ENCODE peak calls at places on chromosomes 2 and 18, in nine cellular contexts. N, V, D, G, Q, W, K, R and B are unnamed samples.

GRCh38 chr2:202317080-202317859 is 51.7 kb downstream of the NOP58 start:
- DNase-seq in D (peak), Q (peak), N (peak), K (no peak), V (no peak), G (peak), W (no peak), R (no peak), B (no peak)

GRCh38 chr2:96212336-96212735 is 3.7 kb upstream of the STARD7 start:
- DNase-seq in K (no peak), G (no peak), D (no peak), W (no peak), N (no peak), V (no peak), R (no peak), Q (no peak), B (no peak)

GRCh38 chr2:167943877-167944276 is 303.5 kb downstream of the STK39 start:
- DNase-seq in N (no peak), G (no peak), D (no peak), W (no peak), R (no peak), Q (no peak), K (no peak), V (no peak), B (no peak)

GRCh38 chr2:108029912-108030311 is 43.6 kb downstream of the SLC5A7 start:
- DNase-seq in W (no peak), Q (no peak), D (no peak), K (no peak), R (no peak), V (no peak), G (no peak), N (no peak), B (no peak)

GRCh38 chr2:120884406-120885290 is 149.0 kb downstream of the GLI2 start:
- DNase-seq in R (no peak), N (no peak), V (no peak), Q (peak), W (no peak), G (no peak), K (no peak), D (no peak), B (no peak)

GRCh38 chr2:66439291-66440010 is 4.5 kb downstream of the MEIS1 start:
- DNase-seq in D (peak), G (peak), K (no peak), V (no peak), W (no peak), N (no peak), Q (peak), R (no peak), B (no peak)

GRCh38 chr18:35938562-35938961 is 33.9 kb upstream of the RMP24 start:
- DNase-seq in N (no peak), W (no peak), G (peak), R (no peak), V (no peak), K (no peak), D (no peak), Q (no peak), B (no peak)

GRCh38 chr18:35861367-35862114 is 110.9 kb upstream of the RMP24 start:
- DNase-seq in G (no peak), R (no peak), V (no peak), K (peak), W (peak), N (no peak), D (peak), Q (no peak), B (no peak)

GRCh38 chr2:26626606-26627005 is 14.6 kb downstream of the CIB4 start:
- DNase-seq in G (no peak), V (no peak), D (no peak), R (no peak), Q (peak), N (no peak), W (no peak), K (no peak), B (no peak)

GRCh38 chr2:67267238-67267637 is 129.9 kb upstream of the ETAA1 start:
- DNase-seq in G (no peak), K (no peak), V (no peak), N (no peak), Q (no peak), R (no peak), W (no peak), D (no peak), B (no peak)

GRCh38 chr2:188506843-188507242 is 215.2 kb downstream of the GULP1 start:
- DNase-seq in G (no peak), R (no peak), W (no peak), N (no peak), Q (no peak), K (peak), V (no peak), D (no peak), B (no peak)

GRCh38 chr2:74530239-74531161 is 767 bp downstream of the HTRA2 start:
- DNase-seq in N (peak), D (peak), R (peak), Q (no peak), W (no peak), V (peak), G (peak), K (peak), B (peak)

GRCh38 chr2:48423376-48423775 is 106.6 kb upstream of the STON1 start:
- DNase-seq in Q (no peak), V (no peak), W (no peak), K (no peak), N (no peak), D (no peak), G (peak), R (no peak), B (no peak)

GRCh38 chr2:121248766-121249343 is 36.1 kb downstream of the TFCP2L1 start:
- DNase-seq in R (no peak), W (no peak), D (no peak), V (no peak), N (no peak), K (no peak), Q (no peak), G (no peak), B (no peak)

GRCh38 chr2:207475546-207475945 is 54.2 kb upstream of the CREB1 start:
- DNase-seq in K (no peak), N (no peak), Q (no peak), V (no peak), G (peak), D (no peak), W (no peak), R (no peak), B (no peak)

GRCh38 chr2:31124904-31125303 is 13.3 kb downstream of the GALNT14 start:
- DNase-seq in Q (no peak), D (no peak), W (peak), G (no peak), V (no peak), N (no peak), K (no peak), R (no peak), B (no peak)

GRCh38 chr2:138633049-138633448 is 131.5 kb downstream of the SPOPL start:
- DNase-seq in V (no peak), K (no peak), W (no peak), R (no peak), D (no peak), G (no peak), Q (no peak), N (no peak), B (no peak)

GRCh38 chr2:27316655-27317412 is 6.1 kb downstream of the MPV17 start:
- DNase-seq in V (no peak), W (no peak), D (no peak), R (no peak), Q (no peak), K (no peak), G (no peak), N (peak), B (peak)

GRCh38 chr2:155223781-155224406 is 525.4 kb downstream of the KCNJ3 start:
- DNase-seq in V (no peak), K (peak), R (no peak), G (peak), Q (no peak), W (no peak), N (peak), D (no peak), B (no peak)

GRCh38 chr2:29388071-29388470 is 272.9 kb downstream of the CLIP4 start:
- DNase-seq in R (no peak), Q (no peak), K (no peak), G (no peak), W (no peak), N (no peak), D (no peak), V (no peak), B (no peak)

GRCh38 chr2:42064417-42064942 is 16.7 kb downstream of the PKDCC start:
- DNase-seq in V (no peak), K (no peak), G (no peak), W (no peak), Q (peak), D (no peak), R (no peak), N (no peak), B (no peak)

GRCh38 chr2:163753721-163754120 is 17.9 kb upstream of the FIGN start:
- DNase-seq in D (no peak), W (no peak), K (no peak), N (no peak), V (no peak), Q (no peak), R (no peak), G (peak), B (no peak)

GRCh38 chr2:9948721-9949120 is 2.8 kb upstream of the GRHL1 start:
- DNase-seq in Q (no peak), N (no peak), V (no peak), K (no peak), R (no peak), D (no peak), G (no peak), W (no peak), B (no peak)

GRCh38 chr18:7020995-7021777 is 96.4 kb downstream of the LAMA1 start:
- DNase-seq in R (no peak), G (peak), Q (no peak), K (no peak), V (no peak), W (no peak), D (no peak), N (no peak), B (no peak)

GRCh38 chr18:22112215-22112614 is 57.2 kb upstream of the GATA6 start:
- DNase-seq in V (no peak), K (no peak), N (no peak), G (no peak), W (no peak), D (no peak), R (no peak), Q (no peak), B (no peak)

GRCh38 chr2:218516614-218517013 is 51.5 kb downstream of the USP37 start:
- DNase-seq in V (no peak), G (peak), K (no peak), R (no peak), W (no peak), Q (no peak), N (no peak), D (no peak), B (no peak)

GRCh38 chr2:176419591-176420071 is 150.4 kb downstream of the MTX2 start:
- DNase-seq in K (no peak), G (peak), D (no peak), V (no peak), Q (no peak), W (no peak), R (no peak), N (no peak), B (no peak)

DNA sequence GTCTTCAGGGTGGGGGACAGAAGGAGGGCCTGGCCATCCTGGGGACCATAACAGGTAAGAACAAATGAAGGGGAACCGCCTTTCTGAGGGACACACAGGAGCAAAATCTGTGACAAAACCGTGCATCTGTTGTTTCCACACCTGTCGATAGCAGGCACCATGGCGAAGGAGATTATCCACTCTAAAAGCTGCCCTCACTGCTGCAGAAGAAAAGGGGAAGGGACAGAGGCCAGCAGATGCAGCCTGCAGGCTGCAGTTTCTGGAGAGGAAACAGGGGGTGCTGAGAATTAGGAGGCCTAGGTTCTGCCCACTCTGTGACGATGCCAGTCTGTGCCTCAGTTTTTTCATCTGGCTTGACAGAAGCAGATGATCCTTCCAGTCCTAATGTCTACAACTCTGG is 17.8 kb downstream of the PAX8 start:
- DNase-seq in D (no peak), W (no peak), K (no peak), V (no peak), R (no peak), Q (no peak), N (no peak), G (no peak), B (no peak)
- H3K27ac ChIP-seq in D (no peak), W (no peak), K (no peak), V (no peak), R (no peak), Q (no peak), N (no peak), G (no peak), B (no peak)

GRCh38 chr2:18980104-18980777 is 378.2 kb downstream of the OSR1 start:
- DNase-seq in G (no peak), W (no peak), R (no peak), N (no peak), K (no peak), V (no peak), Q (no peak), D (no peak), B (no peak)

GRCh38 chr2:18980778-18981104 is 377.7 kb downstream of the OSR1 start:
- DNase-seq in G (no peak), V (no peak), Q (no peak), W (no peak), D (no peak), R (no peak), K (no peak), N (no peak), B (no peak)

GRCh38 chr2:18975506-18975905 is 382.9 kb downstream of the OSR1 start:
- DNase-seq in Q (no peak), W (no peak), V (no peak), R (no peak), G (no peak), N (no peak), K (no peak), D (no peak), B (no peak)

GRCh38 chr2:18976112-18976961 is 382.1 kb downstream of the OSR1 start:
- DNase-seq in K (no peak), V (no peak), D (no peak), N (no peak), G (peak), W (no peak), R (no peak), Q (no peak), B (no peak)

GRCh38 chr2:18977409-18977808 is 381.0 kb downstream of the OSR1 start:
- DNase-seq in K (no peak), W (no peak), D (no peak), N (no peak), R (no peak), Q (no peak), G (no peak), V (no peak), B (no peak)
- H3K27ac ChIP-seq in K (no peak), W (peak), D (peak), N (no peak), R (no peak), Q (no peak), G (peak), V (no peak), B (no peak)

DNA sequence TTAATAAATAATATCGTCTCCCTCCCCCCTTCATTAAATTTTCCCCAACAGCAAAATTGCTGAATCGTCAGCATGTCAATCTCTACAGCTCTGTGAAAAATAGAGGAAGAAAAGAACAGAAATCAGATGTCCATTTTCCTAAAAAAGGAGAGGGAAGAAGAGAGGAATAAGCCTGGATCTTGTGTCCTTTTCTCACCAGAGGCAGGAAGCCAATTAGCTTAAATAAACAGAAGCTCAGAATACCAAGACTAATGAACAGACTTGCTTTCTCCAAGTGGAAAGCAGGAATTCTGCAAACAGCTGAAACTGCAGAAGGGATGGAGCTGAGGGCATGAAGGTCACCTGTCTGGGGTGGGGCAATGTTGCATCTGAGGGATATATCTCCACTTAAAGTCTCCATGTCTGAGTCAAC is 265.7 kb downstream of the CCDC85A start:
- DNase-seq in D (no peak), N (no peak), V (no peak), W (no peak), G (no peak), R (no peak), Q (no peak), K (no peak), B (no peak)
- H3K27ac ChIP-seq in D (no peak), N (peak), V (no peak), W (no peak), G (no peak), R (no peak), Q (no peak), K (no peak), B (peak)

DNA sequence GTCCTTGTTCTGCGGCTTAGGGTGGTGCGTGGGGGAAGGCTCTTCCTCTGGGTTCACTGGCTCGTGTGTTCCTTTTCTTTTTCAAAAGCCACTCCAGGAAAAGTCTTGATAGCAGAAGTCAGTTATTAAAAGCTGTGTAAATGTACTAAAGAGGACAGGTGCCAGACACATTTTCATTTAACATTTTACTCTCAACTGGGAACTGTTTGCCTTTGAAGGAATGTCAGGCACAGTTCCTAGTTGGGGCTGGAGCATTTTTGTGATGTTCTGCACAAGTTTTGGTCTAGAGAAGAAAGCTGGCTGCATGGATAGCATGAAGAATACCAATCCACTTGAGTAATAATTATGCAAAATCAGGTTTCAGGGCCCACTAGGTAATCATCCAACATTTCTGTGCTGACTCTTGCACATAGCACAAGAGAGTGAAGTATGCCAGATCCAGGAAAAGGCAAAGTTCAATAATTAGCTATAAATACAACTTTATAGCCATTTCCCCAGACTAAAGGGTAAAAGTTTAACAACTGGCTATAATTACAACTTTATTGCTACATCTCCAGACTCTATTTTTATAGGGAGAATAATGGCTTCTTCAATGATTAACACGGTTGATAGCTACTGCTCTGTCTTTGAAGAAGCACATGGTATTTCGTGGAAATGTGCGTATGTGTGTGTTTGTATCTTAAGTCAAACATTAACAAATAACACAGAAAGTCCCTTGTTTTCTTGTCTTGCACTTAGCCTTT is 16.2 kb downstream of the SCYGR8 start:
- DNase-seq in R (no peak), N (peak), D (no peak), Q (no peak), K (no peak), G (peak), W (no peak), V (no peak), B (no peak)
- H3K27ac ChIP-seq in R (no peak), N (peak), D (no peak), Q (no peak), K (no peak), G (no peak), W (no peak), V (no peak), B (no peak)